ENCODE peak calls at places on chromosomes 2 and 18, in six cellular contexts. J, O, F, W, T and I are unnamed samples.

GRCh38 chr18:45588284-45588683 is 27.0 kb upstream of the SLC14A2 start:
- DNase-seq in T (peak; percentile 62), O (no peak), F (no peak), W (no peak), J (no peak), I (no peak)

GRCh38 chr2:28753043-28753683 is 1.5 kb downstream of the PPP1CB start:
- DNase-seq in T (peak; percentile 34), F (peak; percentile 49), W (peak; percentile 73), J (peak; percentile 80), O (peak; percentile 79), I (peak; percentile 58)

GRCh38 chr2:223465793-223466192 is 136.4 kb downstream of the SCG2 start:
- DNase-seq in W (peak; percentile 29), O (peak; percentile 94), F (peak; percentile 97), J (peak; percentile 56), T (peak; percentile 96), I (peak; percentile 100)

GRCh38 chr2:229027353-229028115 is 243.6 kb downstream of the PID1 start:
- DNase-seq in W (no peak), F (no peak), O (no peak), T (no peak), J (no peak), I (no peak)

GRCh38 chr2:83081835-83082522 is 1377.1 kb downstream of the SUCLG1 start:
- DNase-seq in O (peak; percentile 17), T (no peak), F (no peak), J (no peak), W (no peak), I (no peak)

GRCh38 chr2:207008105-207008990 is 69.0 kb downstream of the CPO start:
- DNase-seq in J (no peak), O (no peak), T (no peak), F (no peak), W (no peak), I (no peak)

GRCh38 chr2:17104454-17104853 is 413.8 kb downstream of the RAD51AP2 start:
- DNase-seq in T (no peak), O (peak; percentile 15), F (peak; percentile 41), J (no peak), W (no peak), I (no peak)

GRCh38 chr18:1505856-1506255 is 601.2 kb downstream of the ADCYAP1 start:
- DNase-seq in T (no peak), W (no peak), J (no peak), O (no peak), F (no peak), I (no peak)

GRCh38 chr2:231245253-231246094 is 47.0 kb downstream of the ARMC9 start:
- DNase-seq in T (no peak), O (peak; percentile 8), F (no peak), W (peak; percentile 40), J (peak; percentile 29), I (no peak)

GRCh38 chr2:233817305-233817980 is 36.9 kb downstream of the HJURP start:
- DNase-seq in T (peak; percentile 21), W (peak; percentile 20), F (no peak), O (no peak), J (peak; percentile 3), I (no peak)

GRCh38 chr2:39215545-39215944 is 28.2 kb downstream of the CDKL4 start:
- DNase-seq in J (no peak), W (no peak), T (no peak), F (no peak), O (no peak), I (no peak)

GRCh38 chr2:201990069-201990468 is 43.6 kb upstream of the FZD7 start:
- DNase-seq in F (no peak), J (no peak), W (no peak), T (no peak), O (no peak), I (no peak)

GRCh38 chr2:179588486-179589145 is 272.8 kb downstream of the ZNF385B start:
- DNase-seq in J (no peak), T (no peak), O (no peak), W (no peak), F (no peak), I (no peak)

GRCh38 chr2:45965841-45966498 is 314.5 kb downstream of the PRKCE start:
- DNase-seq in F (no peak), W (no peak), O (no peak), J (no peak), T (no peak), I (no peak)

GRCh38 chr2:42249284-42249683 is 80.1 kb downstream of the EML4 start:
- DNase-seq in O (no peak), F (no peak), W (no peak), T (no peak), J (no peak), I (no peak)

GRCh38 chr2:69781321-69782248 is 39.7 kb downstream of the ANXA4 start:
- DNase-seq in W (peak; percentile 80), F (no peak), T (no peak), O (no peak), J (peak; percentile 74), I (peak; percentile 56)

GRCh38 chr2:226478121-226478809 is 321.4 kb downstream of the IRS1 start:
- DNase-seq in T (peak; percentile 71), F (peak; percentile 80), O (peak; percentile 56), J (peak; percentile 47), W (peak; percentile 52), I (peak; percentile 90)

GRCh38 chr2:169640104-169640503 is 54.1 kb downstream of the CFAP210 start:
- DNase-seq in F (no peak), T (no peak), J (no peak), O (no peak), W (no peak), I (no peak)

GRCh38 chr2:85998071-85998991 is 107.4 kb downstream of the POLR1A start:
- DNase-seq in J (no peak), F (no peak), T (no peak), O (no peak), W (no peak), I (no peak)

GRCh38 chr2:45777996-45778719 is 126.7 kb downstream of the PRKCE start:
- DNase-seq in J (no peak), O (no peak), W (no peak), T (no peak), F (no peak), I (no peak)

GRCh38 chr2:230643576-230644291 is 68.9 kb upstream of the CAB39 start:
- DNase-seq in F (no peak), J (no peak), T (no peak), O (no peak), W (peak; percentile 38), I (no peak)

GRCh38 chr18:13500227-13500865 is 226.0 kb downstream of the FAM210A start:
- DNase-seq in F (peak; percentile 62), J (no peak), O (peak; percentile 66), T (peak; percentile 67), W (no peak), I (peak; percentile 6)

GRCh38 chr18:74596959-74597661 is 560 bp upstream of the ZNF407 start:
- DNase-seq in J (peak; percentile 58), O (no peak), T (no peak), F (no peak), W (peak; percentile 68), I (no peak)

GRCh38 chr2:25265802-25266201 is 75.9 kb downstream of the DNMT3A start:
- DNase-seq in O (peak; percentile 23), J (no peak), F (no peak), W (no peak), T (no peak), I (no peak)

GRCh38 chr2:28321426-28321825 is 71.2 kb upstream of the FOSL2 start:
- DNase-seq in W (no peak), J (no peak), F (no peak), O (no peak), T (no peak), I (no peak)

GRCh38 chr2:151410485-151410833 is 757 bp downstream of the RIF1 start:
- DNase-seq in F (no peak), W (peak; percentile 31), T (no peak), O (peak; percentile 57), J (no peak), I (no peak)

GRCh38 chr2:102094917-102095316 is 47.6 kb upstream of the IL1R1 start:
- DNase-seq in T (peak; percentile 90), O (peak; percentile 86), W (no peak), J (no peak), F (no peak), I (peak; percentile 74)

GRCh38 chr2:219430633-219431615 is 3.7 kb upstream of the SPEG start:
- DNase-seq in O (peak; percentile 41), T (no peak), J (no peak), F (no peak), W (no peak), I (no peak)

GRCh38 chr2:227687189-227687588 is 20.6 kb downstream of the SCYGR5 start:
- DNase-seq in F (no peak), J (no peak), W (no peak), O (no peak), T (no peak), I (no peak)

GRCh38 chr2:197266477-197266876 is 44.1 kb downstream of the ANKRD44 start:
- DNase-seq in F (no peak), W (no peak), T (no peak), J (no peak), O (no peak), I (no peak)
- H3K4me3 ChIP-seq in F (no peak overlapping the region), W (no peak overlapping the region), T (no peak overlapping the region), J (no peak overlapping the region), O (no peak overlapping the region), I (no peak overlapping the region)

DNA sequence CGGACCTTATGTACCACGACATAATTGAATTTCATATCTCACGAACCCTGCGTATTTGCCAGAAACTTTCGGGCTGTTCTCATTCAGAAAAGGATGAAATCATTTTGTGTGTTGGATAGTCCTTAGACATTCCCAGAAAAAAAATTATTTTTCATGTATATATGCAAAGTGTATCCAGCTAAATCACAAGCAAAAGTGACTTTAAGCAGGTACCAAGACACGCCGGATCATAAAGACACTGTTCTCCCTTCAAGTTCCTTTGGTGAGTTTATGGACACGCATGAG is 35.1 kb upstream of the PNO1 start:
- DNase-seq in O (no peak), T (no peak), J (no peak), W (no peak), F (no peak), I (no peak)
- TF ChIP-seq CTCF in O (no peak), T (no peak), J (no peak), W (no peak), F (no peak), I (no peak)

GRCh38 chr18:79769698-79770500 is 27.8 kb upstream of the KCNG2 start:
- DNase-seq in J (no peak), O (no peak), F (no peak), W (no peak), T (no peak), I (no peak)
- H3K4me3 ChIP-seq in J (no peak overlapping the region), O (no peak overlapping the region), F (no peak overlapping the region), W (no peak overlapping the region), T (no peak overlapping the region), I (no peak overlapping the region)

GRCh38 chr2:8574196-8575010 is 107.5 kb upstream of the ID2 start:
- DNase-seq in J (peak; percentile 61), T (no peak), F (no peak), O (no peak), W (peak; percentile 25), I (no peak)
- TF ChIP-seq CTCF in J (no peak), T (no peak), F (no peak), O (no peak), W (no peak), I (no peak)

GRCh38 chr2:189836644-189837043 is 52.4 kb downstream of the PMS1 start:
- DNase-seq in T (peak; percentile 86), O (no peak), W (no peak), F (peak; percentile 54), J (no peak), I (no peak)
- H3K4me3 ChIP-seq in T (no peak overlapping the region), O (no peak overlapping the region), W (no peak overlapping the region), F (no peak overlapping the region), J (no peak overlapping the region), I (no peak overlapping the region)